ENCODE peak calls at places on chromosome 13, in eight cellular contexts. M, Q, Y, G, U, W, V and J are unnamed samples.

GRCh38 chr13:114010401-114011101 is 36.7 kb upstream of the C13orf46 start:
- DNase-seq in U (no peak), V (no peak), G (no peak), Y (no peak), Q (no peak), M (no peak), W (no peak), J (no peak)

GRCh38 chr13:46355906-46356305 is 31.1 kb downstream of the RUBCNL start:
- DNase-seq in M (no peak), U (no peak), Y (no peak), V (peak; percentile 62), G (no peak), Q (no peak), W (no peak), J (no peak)

GRCh38 chr13:41596190-41596589 is 138.8 kb downstream of the RGCC start:
- DNase-seq in W (no peak), Y (no peak), Q (no peak), V (no peak), G (no peak), U (no peak), M (no peak), J (no peak)

GRCh38 chr13:42367836-42368235 is 95.9 kb downstream of the AKAP11 start:
- DNase-seq in G (no peak), U (peak; percentile 51), W (no peak), V (no peak), Q (no peak), Y (no peak), M (no peak), J (no peak)

GRCh38 chr13:28147489-28147888 is 9.1 kb downstream of the PAN3 start:
- DNase-seq in M (no peak), U (peak; percentile 61), Y (no peak), W (no peak), G (no peak), Q (no peak), V (no peak), J (no peak)

GRCh38 chr13:44271031-44271433 is 102.6 kb upstream of the SERP2 start:
- DNase-seq in W (no peak), G (no peak), V (peak; percentile 35), M (no peak), U (peak; percentile 77), Y (no peak), Q (no peak), J (no peak)

GRCh38 chr13:47110141-47110540 is 213.3 kb upstream of the HTR2A start:
- DNase-seq in U (peak; percentile 51), W (no peak), Y (no peak), V (no peak), M (no peak), Q (no peak), G (no peak), J (no peak)

GRCh38 chr13:98515804-98516465 is 61.0 kb downstream of the STK24 start:
- DNase-seq in W (no peak), V (no peak), Q (no peak), G (no peak), Y (no peak), M (no peak), U (no peak), J (no peak)

GRCh38 chr13:91056746-91057145 is 290.7 kb upstream of the MIR17HG start:
- DNase-seq in W (no peak), M (no peak), Q (no peak), Y (no peak), G (no peak), V (no peak), U (no peak), J (no peak)

GRCh38 chr13:108779308-108779707 is 149.9 kb downstream of the MYO16 start:
- DNase-seq in V (no peak), W (no peak), G (no peak), M (no peak), Y (no peak), U (no peak), Q (no peak), J (no peak)

GRCh38 chr13:25186187-25186586 is 14.1 kb upstream of the AMER2 start:
- DNase-seq in M (no peak), V (no peak), G (no peak), W (no peak), Q (no peak), U (no peak), Y (no peak), J (no peak)

GRCh38 chr13:100176781-100177389 is 88.0 kb downstream of the PCCA start:
- DNase-seq in Y (no peak), M (peak; percentile 70), V (peak; percentile 6), G (no peak), Q (no peak), U (peak; percentile 60), W (no peak), J (no peak)

GRCh38 chr13:20980420-20980819 is 77.9 kb upstream of the XPO4 start:
- DNase-seq in U (no peak), W (no peak), Q (no peak), Y (no peak), G (no peak), V (no peak), M (no peak), J (no peak)